ENCODE peak calls at places on chromosomes 12 and 14, in six cellular contexts. V, W, M, B, P and L are unnamed samples.

GRCh38 chr12:262817-263216 is at the start of gene SLC6A13:
- DNase-seq in V (no peak), W (no peak), M (no peak), B (no peak), P (no peak), L (no peak)

GRCh38 chr12:118981285-118982201 is at the start of gene SRRM4:
- DNase-seq in V (peak; percentile 92), W (no peak), M (no peak), B (no peak), P (no peak), L (no peak)

GRCh38 chr12:52151859-52152783 is 39.7 kb downstream of the KRT80 start:
- DNase-seq in V (peak; percentile 5), W (peak; percentile 86), M (peak; percentile 76), B (peak; percentile 73), P (peak; percentile 56), L (no peak)

GRCh38 chr14:94538070-94538740 is 23.0 kb upstream of the SERPINA4 start:
- DNase-seq in V (no peak), W (no peak), M (no peak), B (no peak), P (no peak), L (no peak)

GRCh38 chr12:117047810-117048584 is 51.2 kb downstream of the TESC start:
- DNase-seq in V (no peak), W (no peak), M (no peak), B (no peak), P (peak; percentile 89), L (peak; percentile 92)

GRCh38 chr14:53444677-53445312 is 291.7 kb upstream of the DDHD1 start:
- DNase-seq in V (no peak), W (no peak), M (no peak), B (no peak), P (no peak), L (peak; percentile 18)

GRCh38 chr14:99628832-99629618 is 15.9 kb upstream of the HHIPL1 start:
- DNase-seq in V (peak; percentile 58), W (peak; percentile 87), M (peak; percentile 66), B (peak; percentile 47), P (peak; percentile 67), L (peak; percentile 18)

GRCh38 chr12:59678759-59679411 is 83.1 kb downstream of the SLC16A7 start:
- DNase-seq in V (no peak), W (no peak), M (no peak), B (no peak), P (no peak), L (no peak)

GRCh38 chr12:3220382-3221321 is 143.5 kb downstream of the TSPAN9 start:
- DNase-seq in V (no peak), W (no peak), M (no peak), B (no peak), P (no peak), L (no peak)

GRCh38 chr14:77181603-77182437 is at the start of gene TMEM63C:
- DNase-seq in V (peak; percentile 99), W (no peak), M (peak; percentile 15), B (peak; percentile 13), P (no peak), L (peak; percentile 29)

GRCh38 chr12:29405561-29405960 is 24.6 kb upstream of the ERGIC2 start:
- DNase-seq in V (no peak), W (no peak), M (no peak), B (no peak), P (no peak), L (no peak)

GRCh38 chr14:100587763-100588411 is 670 bp upstream of the BEGAIN start:
- DNase-seq in V (peak; percentile 93), W (peak; percentile 41), M (no peak), B (no peak), P (no peak), L (no peak)

GRCh38 chr12:91577586-91578539 is 395.2 kb upstream of the DCN start:
- DNase-seq in V (no peak), W (no peak), M (peak; percentile 17), B (no peak), P (peak; percentile 43), L (no peak)